ENCODE peak calls at places on chromosome 10, in nine cellular contexts. Z is upper lobe of right lung; L is IMR-90; H is tibial artery; I is CD8-positive, alpha-beta memory T cell; E is GM23248; D is spleen; T is hepatocyte; U is Peyer's patch. A is an unnamed sample.
A peak's percentile ranks its signal among the peaks of the same experiment; 100 is the strongest.

GRCh38 chr10:113283189-113283588 is 269.7 kb upstream of the HABP2 start:
- DNase-seq in D (no peak), Z (no peak), L (no peak), E (peak; percentile 4), H (no peak), I (no peak), U (no peak), T (no peak), A (no peak)

GRCh38 chr10:26391701-26392695 is 46.1 kb upstream of the APBB1IP start:
- DNase-seq in Z (no peak), I (no peak), T (no peak), H (peak; percentile 27), U (no peak), L (no peak), D (peak; percentile 85), E (no peak), A (peak; percentile 1)

GRCh38 chr10:118238573-118239240 is 103.4 kb downstream of the FAM204A start:
- DNase-seq in Z (no peak), T (peak; percentile 40), D (no peak), H (no peak), I (no peak), L (peak; percentile 8), U (no peak), E (peak; percentile 94), A (no peak)

GRCh38 chr10:35942052-35942451 is 300.0 kb upstream of the FZD8 start:
- DNase-seq in D (no peak), H (no peak), I (no peak), E (no peak), U (no peak), L (no peak), T (no peak), Z (no peak), A (no peak)

GRCh38 chr10:32131388-32131787 is 75.2 kb upstream of the KIF5B start:
- DNase-seq in E (no peak), D (no peak), Z (no peak), H (no peak), L (no peak), U (no peak), T (no peak), I (no peak), A (no peak)

GRCh38 chr10:46541735-46542566 is 14.5 kb downstream of the GPRIN2 start:
- DNase-seq in D (peak; percentile 63), T (no peak), I (no peak), E (no peak), Z (peak; percentile 63), L (no peak), U (no peak), H (peak; percentile 14), A (no peak)

GRCh38 chr10:100506596-100507356 is 12.9 kb downstream of the SEC31B start:
- DNase-seq in Z (no peak), D (no peak), U (no peak), I (no peak), L (peak; percentile 86), E (peak; percentile 90), H (no peak), T (no peak), A (no peak)

GRCh38 chr10:75276029-75276872 is 40.5 kb upstream of the COMTD1 start:
- DNase-seq in H (no peak), Z (peak; percentile 77), U (no peak), I (no peak), D (no peak), L (no peak), T (no peak), E (no peak), A (no peak)

GRCh38 chr10:100350914-100351485 is 4.0 kb downstream of the SCD start:
- DNase-seq in Z (no peak), U (no peak), L (no peak), T (no peak), H (no peak), E (no peak), I (no peak), D (no peak), A (no peak)

GRCh38 chr10:87925570-87925969 is 62.1 kb downstream of the PTEN start:
- DNase-seq in E (no peak), T (no peak), H (no peak), U (no peak), L (no peak), D (no peak), Z (no peak), I (no peak), A (no peak)

GRCh38 chr10:133462512-133463305 is 9.0 kb downstream of the SCART1 start:
- DNase-seq in L (no peak), Z (no peak), I (no peak), E (no peak), D (no peak), H (no peak), T (no peak), U (peak; percentile 6), A (no peak)

GRCh38 chr10:133461841-133462240 is 8.1 kb downstream of the SCART1 start:
- DNase-seq in E (no peak), D (no peak), U (peak; percentile 8), H (no peak), Z (no peak), I (no peak), L (no peak), T (no peak), A (no peak)

GRCh38 chr10:133459454-133460207 is 5.9 kb downstream of the SCART1 start:
- DNase-seq in Z (no peak), L (no peak), U (peak; percentile 1), T (no peak), I (no peak), D (peak; percentile 65), H (no peak), E (no peak), A (no peak)

GRCh38 chr10:133460208-133460769 is 6.5 kb downstream of the SCART1 start:
- DNase-seq in T (no peak), L (no peak), D (no peak), H (no peak), I (no peak), Z (no peak), E (no peak), U (peak; percentile 15), A (no peak)

GRCh38 chr10:133461027-133461426 is 7.3 kb downstream of the SCART1 start:
- DNase-seq in H (no peak), Z (no peak), I (no peak), T (no peak), L (no peak), U (peak; percentile 6), D (no peak), E (no peak), A (no peak)
- H3K9me3 ChIP-seq in H (no peaks in the 10 kb centered on the region), Z (no peaks in the 10 kb centered on the region), I (no peaks in the 10 kb centered on the region), T (no peaks in the 10 kb centered on the region), L (no peaks in the 10 kb centered on the region), U (no peaks in the 10 kb centered on the region), D (no peaks in the 10 kb centered on the region), E (no peaks in the 10 kb centered on the region), A (peaks cover 23% of the 10 kb centered on the region)

DNA sequence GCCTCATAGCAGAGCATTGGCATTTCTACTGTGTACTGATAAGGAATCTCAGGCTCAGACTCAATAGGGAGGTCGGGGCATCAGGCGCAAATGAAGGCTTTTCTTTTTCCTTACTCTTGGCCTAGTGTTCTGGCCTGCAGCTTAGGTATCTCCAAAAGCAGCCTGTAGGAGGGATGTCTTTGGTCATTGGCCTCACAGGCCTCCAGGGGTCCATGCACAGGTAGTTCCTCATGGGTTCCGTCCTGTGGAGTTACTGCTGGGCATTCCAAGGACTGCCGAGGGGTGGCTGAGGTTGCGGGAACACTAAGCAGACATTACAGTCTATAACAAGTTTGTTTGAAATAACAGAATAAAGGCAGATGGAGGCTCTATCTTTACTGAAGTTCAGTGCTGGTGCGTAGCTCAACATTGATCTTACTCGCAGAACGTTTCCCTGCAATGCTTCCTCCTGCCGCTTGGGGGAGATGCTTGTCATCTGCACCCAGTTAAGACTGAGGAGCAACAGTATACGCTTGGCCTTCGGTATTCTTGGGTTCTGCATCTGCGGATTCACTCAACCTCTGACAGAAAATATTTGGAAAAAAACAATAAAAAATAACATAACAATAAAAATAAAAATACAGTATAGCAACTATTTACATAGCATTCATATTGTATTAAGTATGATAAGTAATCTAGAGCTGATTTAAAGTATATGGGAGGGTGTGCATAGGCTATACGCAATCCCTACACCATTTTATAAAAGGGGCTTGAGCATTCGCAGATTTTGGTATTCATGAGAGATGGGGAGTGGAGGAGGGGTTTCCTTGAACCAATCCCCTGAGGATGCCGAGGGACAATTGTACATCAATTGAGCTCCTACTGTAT is 58.9 kb downstream of the SH2D4B start:
- DNase-seq in T (peak; percentile 44), U (peak; percentile 20), D (no peak), Z (no peak), L (peak; percentile 46), H (no peak), I (no peak), E (peak; percentile 47), A (peak; percentile 41)
- H3K9me3 ChIP-seq in T (no peaks in the 10 kb centered on the region), U (no peaks in the 10 kb centered on the region), D (no peaks in the 10 kb centered on the region), Z (no peaks in the 10 kb centered on the region), L (no peaks in the 10 kb centered on the region), H (no peaks in the 10 kb centered on the region), I (no peaks in the 10 kb centered on the region), E (no peaks in the 10 kb centered on the region), A (no peaks in the 10 kb centered on the region)

DNA sequence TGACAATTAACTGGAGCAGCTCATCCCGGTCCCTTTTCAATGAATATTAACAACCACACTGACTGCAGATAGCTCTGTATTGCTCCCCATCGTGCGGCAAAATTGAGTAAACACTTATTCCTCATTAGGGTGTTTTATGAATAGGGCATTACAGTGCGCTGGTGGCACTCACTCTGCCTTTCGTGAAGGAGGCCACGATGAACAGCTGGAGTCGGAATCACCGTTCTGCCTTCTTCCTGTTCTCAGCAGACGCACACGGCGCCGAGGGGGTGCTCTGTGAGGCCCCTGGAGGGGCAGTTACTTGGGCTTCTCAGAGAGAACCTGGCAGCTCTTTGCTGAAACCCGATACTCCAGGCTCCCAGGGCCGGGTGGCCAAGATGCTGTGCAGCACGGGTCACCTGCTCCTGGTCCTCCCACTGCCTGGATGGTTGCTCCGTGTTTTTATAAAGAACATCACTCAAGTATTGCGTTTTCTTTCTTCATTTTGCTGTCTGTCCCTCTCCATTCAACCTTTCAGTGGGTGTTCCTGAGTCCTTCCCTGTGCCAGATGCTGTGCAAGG is 241.9 kb downstream of the GLRX3 start:
- DNase-seq in D (no peak), T (no peak), U (no peak), I (no peak), Z (no peak), L (no peak), E (no peak), H (no peak), A (no peak)
- H3K9me3 ChIP-seq in D (peaks cover 8% of the 10 kb centered on the region), T (no peaks in the 10 kb centered on the region), U (no peaks in the 10 kb centered on the region), I (no peaks in the 10 kb centered on the region), Z (no peaks in the 10 kb centered on the region), L (peaks cover 53% of the 10 kb centered on the region), E (no peaks in the 10 kb centered on the region), H (peaks cover 5% of the 10 kb centered on the region), A (peaks cover 39% of the 10 kb centered on the region)

GRCh38 chr10:131277278-131277677 is 34.2 kb downstream of the TCERG1L start:
- DNase-seq in T (no peak), I (no peak), U (no peak), H (no peak), E (no peak), Z (no peak), L (no peak), D (peak; percentile 57), A (no peak)

GRCh38 chr10:131279516-131279915 is 32.0 kb downstream of the TCERG1L start:
- DNase-seq in E (no peak), H (no peak), U (no peak), D (peak; percentile 34), L (no peak), Z (no peak), I (no peak), T (no peak), A (no peak)

GRCh38 chr10:131280101-131280500 is 31.4 kb downstream of the TCERG1L start:
- DNase-seq in D (no peak), Z (no peak), H (no peak), I (no peak), U (no peak), T (no peak), E (no peak), L (no peak), A (no peak)

GRCh38 chr10:131275691-131276090 is 35.8 kb downstream of the TCERG1L start:
- DNase-seq in U (no peak), D (peak; percentile 58), L (no peak), I (no peak), E (no peak), T (no peak), Z (no peak), H (no peak), A (no peak)

GRCh38 chr10:131277969-131278368 is 33.6 kb downstream of the TCERG1L start:
- DNase-seq in U (no peak), H (no peak), Z (no peak), I (no peak), E (no peak), D (peak; percentile 58), T (no peak), L (no peak), A (no peak)
- H3K9me3 ChIP-seq in U (no peaks in the 10 kb centered on the region), H (no peaks in the 10 kb centered on the region), Z (no peaks in the 10 kb centered on the region), I (no peaks in the 10 kb centered on the region), E (no peaks in the 10 kb centered on the region), D (no peaks in the 10 kb centered on the region), T (no peaks in the 10 kb centered on the region), L (peaks cover 45% of the 10 kb centered on the region), A (peaks cover 30% of the 10 kb centered on the region)